ENCODE peak calls at places on chromosomes 4 and X, in six cellular contexts. L is GM23338, O is keratinocyte, C is SK-N-SH, E is OCI-LY7, U is Karpas-422. Q is an unnamed sample.
A peak's percentile ranks its signal among the peaks of the same experiment; 100 is the strongest.

GRCh38 chr4:110586137-110586850 is 36.6 kb downstream of the PITX2 start:
- DNase-seq in E (peak; percentile 37), L (peak; percentile 79), O (no peak), C (peak; percentile 37), U (peak; percentile 67), Q (no peak)

GRCh38 chr4:8261851-8262535 is 7.6 kb upstream of the HTRA3 start:
- DNase-seq in C (no peak), U (no peak), O (no peak), E (no peak), L (no peak), Q (no peak)

GRCh38 chr4:107888237-107888636 is 43.1 kb upstream of the CYP2U1 start:
- DNase-seq in C (no peak), L (peak; percentile 34), E (peak; percentile 42), O (no peak), U (peak; percentile 39), Q (no peak)

GRCh38 chr4:47647544-47647943 is 162.5 kb downstream of the ATP10D start:
- DNase-seq in E (no peak), C (no peak), O (no peak), L (no peak), U (no peak), Q (no peak)

GRCh38 chrX:13473666-13474516 is 95.5 kb upstream of the EGFL6 start:
- DNase-seq in E (peak; percentile 22), L (no peak), O (no peak), C (no peak), U (no peak), Q (no peak)

GRCh38 chr4:83504544-83504943 is 19.6 kb upstream of the ABRAXAS1 start:
- DNase-seq in C (no peak), E (no peak), L (no peak), U (no peak), O (no peak), Q (no peak)

GRCh38 chr4:168924648-168925047 is 85.4 kb downstream of the CBR4 start:
- DNase-seq in O (no peak), L (no peak), U (no peak), C (peak; percentile 33), E (no peak), Q (no peak)

GRCh38 chr4:45831692-45832091 is 292.2 kb downstream of the GABRG1 start:
- DNase-seq in E (no peak), L (no peak), U (no peak), O (no peak), C (no peak), Q (no peak)

GRCh38 chr4:65535128-65535527 is 135.2 kb downstream of the EPHA5 start:
- DNase-seq in L (peak; percentile 18), O (no peak), E (no peak), U (no peak), C (no peak), Q (no peak)

GRCh38 chr4:176193126-176193525 is 2.3 kb downstream of the SPATA4 start:
- DNase-seq in C (no peak), L (no peak), E (no peak), O (no peak), U (no peak), Q (no peak)

GRCh38 chr4:79207281-79207680 is 118.6 kb downstream of the NAA11 start:
- DNase-seq in E (no peak), C (no peak), O (no peak), L (no peak), U (no peak), Q (no peak)

GRCh38 chr4:67762091-67762490 is 7.9 kb upstream of the GNRHR start:
- DNase-seq in C (no peak), U (no peak), L (no peak), E (no peak), O (no peak), Q (no peak)

GRCh38 chrX:119417842-119418241 is 18.7 kb downstream of the SLC25A43 start:
- DNase-seq in C (no peak), L (no peak), E (peak; percentile 36), O (no peak), U (peak; percentile 48), Q (no peak)

GRCh38 chrX:21740329-21741274 is 17.3 kb downstream of the SMPX start:
- DNase-seq in O (no peak), E (no peak), U (no peak), C (no peak), L (no peak), Q (no peak)

GRCh38 chrX:10111364-10112148 is 45.2 kb upstream of the CLCN4 start:
- DNase-seq in C (no peak), O (no peak), U (no peak), E (peak; percentile 89), L (no peak), Q (no peak)

GRCh38 chrX:153884136-153885076 is 1.6 kb downstream of the L1CAM start:
- DNase-seq in C (no peak), O (no peak), E (no peak), U (peak; percentile 60), L (peak; percentile 46), Q (peak; percentile 70)

GRCh38 chrX:26442340-26442739 is 226.4 kb downstream of the MAGEB5 start:
- DNase-seq in E (no peak), C (peak; percentile 0), U (peak; percentile 57), L (peak; percentile 43), O (no peak), Q (no peak)

DNA sequence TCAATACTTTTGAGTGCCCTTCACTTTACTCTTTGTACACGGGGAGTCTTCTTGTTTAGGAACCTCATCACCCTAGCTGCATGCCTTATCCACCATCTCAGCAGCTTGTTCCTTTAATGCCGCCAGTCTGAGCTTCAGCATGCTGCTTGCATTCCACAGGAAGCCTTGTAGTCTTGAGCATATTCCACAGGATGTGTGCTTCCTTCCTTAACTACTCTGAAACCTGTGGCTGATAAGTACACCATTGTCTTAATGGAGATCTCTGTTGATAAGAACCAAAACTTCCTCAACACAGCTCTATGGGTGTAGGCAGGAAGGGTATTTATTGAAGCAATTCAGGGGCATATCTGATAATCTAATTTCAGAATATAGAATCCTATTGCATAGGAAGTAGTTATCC is 24.4 kb upstream of the CCNI start:
- DNase-seq in L (no peak), C (no peak), U (no peak), O (no peak), E (no peak), Q (peak; percentile 52)
- H2AFZ ChIP-seq in L (peak overlapping the region; percentile 13), C (no peak overlapping the region), U (no peak overlapping the region), O (peak overlapping the region; percentile 2), E (no peak overlapping the region), Q (no peak overlapping the region)

GRCh38 chr4:51840791-51841190 is 2.2 kb upstream of the DCUN1D4 start:
- DNase-seq in C (no peak), O (no peak), E (no peak), U (no peak), L (no peak), Q (no peak)

GRCh38 chr4:51835079-51835478 is 7.9 kb upstream of the DCUN1D4 start:
- DNase-seq in L (no peak), U (no peak), E (no peak), C (no peak), O (no peak), Q (no peak)

GRCh38 chr4:51831133-51831532 is 11.8 kb upstream of the DCUN1D4 start:
- DNase-seq in O (no peak), L (peak; percentile 83), C (peak; percentile 36), E (peak; percentile 62), U (peak; percentile 87), Q (no peak)

GRCh38 chr4:51835854-51836253 is 7.1 kb upstream of the DCUN1D4 start:
- DNase-seq in L (no peak), E (no peak), O (no peak), C (peak; percentile 62), U (no peak), Q (no peak)

GRCh38 chr4:51836531-51836930 is 6.4 kb upstream of the DCUN1D4 start:
- DNase-seq in C (peak; percentile 34), L (no peak), E (no peak), U (no peak), O (no peak), Q (no peak)
- H2AFZ ChIP-seq in C (peak overlapping the region; percentile 69), L (peak overlapping the region; percentile 63), E (no peak overlapping the region), U (no peak overlapping the region), O (no peak overlapping the region), Q (no peak overlapping the region)

DNA sequence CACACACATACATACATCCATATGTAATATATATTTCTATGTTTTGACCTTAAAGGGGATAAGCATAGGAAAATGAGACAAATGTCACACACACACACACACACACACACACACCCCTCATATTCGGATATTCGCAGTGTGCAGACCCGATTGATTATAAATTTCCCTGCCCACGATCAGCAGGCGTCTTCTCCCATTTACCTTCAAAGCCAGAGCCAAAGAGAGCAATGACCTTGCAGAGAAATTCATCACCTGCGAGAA is 485 bp downstream of the GPRIN3 start:
- DNase-seq in L (no peak), E (no peak), C (no peak), O (no peak), U (no peak), Q (no peak)
- H2AFZ ChIP-seq in L (peak overlapping the region; percentile 99), E (peak overlapping the region; percentile 56), C (peak overlapping the region; percentile 86), O (peak overlapping the region; percentile 31), U (no peak overlapping the region), Q (peak overlapping the region; percentile 74)

DNA sequence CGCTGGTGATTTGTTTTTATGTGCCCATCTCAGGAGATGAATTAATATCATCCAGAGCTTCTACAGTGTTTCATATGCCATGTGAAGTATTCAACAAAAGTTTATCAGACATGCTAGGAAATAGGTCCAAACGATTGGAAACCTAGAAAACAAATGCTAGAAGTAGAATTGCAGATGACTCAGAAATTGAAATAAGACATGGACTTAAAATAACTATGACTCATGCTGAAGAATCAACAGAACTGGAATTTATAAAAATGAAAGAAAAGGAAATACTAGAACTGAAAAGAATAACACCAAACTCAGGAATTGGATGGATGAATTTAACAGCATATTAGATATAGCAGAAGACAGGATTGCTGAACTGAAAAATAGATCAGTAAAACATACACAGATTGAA is 172.7 kb upstream of the GIMD1 start:
- DNase-seq in O (no peak), E (no peak), L (no peak), U (no peak), C (no peak), Q (no peak)
- H2AFZ ChIP-seq in O (no peak overlapping the region), E (no peak overlapping the region), L (no peak overlapping the region), U (no peak overlapping the region), C (peak overlapping the region; percentile 37), Q (no peak overlapping the region)

DNA sequence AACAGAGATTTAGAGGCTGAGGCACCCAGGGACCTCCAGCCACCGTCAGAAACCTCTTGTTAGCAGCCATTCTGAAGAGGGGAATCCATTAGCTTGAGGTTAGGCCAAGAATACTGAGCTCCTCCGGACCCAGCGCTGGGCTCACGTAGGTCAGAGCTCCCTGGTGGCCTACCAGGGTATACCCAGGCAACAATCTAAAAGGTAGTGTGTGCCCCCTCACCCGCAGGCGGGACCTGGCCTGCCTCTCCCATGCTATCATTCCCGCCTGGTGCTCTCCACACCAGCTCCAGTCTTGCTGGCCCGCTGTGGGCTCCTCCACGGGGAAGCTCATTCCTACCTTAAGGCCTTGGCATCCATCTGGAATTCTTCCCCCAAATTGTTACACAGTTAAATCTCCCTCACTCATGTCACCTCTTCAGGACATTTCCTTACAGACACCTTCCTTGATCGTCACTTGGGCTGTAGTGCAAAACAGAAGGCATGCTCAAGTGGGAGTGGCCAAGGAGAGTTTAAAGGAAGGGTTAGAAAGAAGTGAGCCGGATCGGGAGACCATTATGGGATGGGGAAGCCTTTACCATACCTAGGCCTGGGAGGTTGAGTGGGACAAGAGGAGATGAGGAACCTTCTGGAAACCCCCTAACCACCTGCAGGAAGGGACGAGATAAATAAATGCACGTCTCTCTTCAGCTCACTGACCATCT is 102.5 kb downstream of the UCHL1 start:
- DNase-seq in O (no peak), U (no peak), C (peak; percentile 71), E (no peak), L (peak; percentile 85), Q (no peak)
- H2AFZ ChIP-seq in O (no peak overlapping the region), U (no peak overlapping the region), C (peak overlapping the region; percentile 41), E (no peak overlapping the region), L (peak overlapping the region; percentile 80), Q (no peak overlapping the region)

GRCh38 chrX:97538745-97539144 is 655.0 kb downstream of the RPA4 start:
- DNase-seq in E (no peak), O (no peak), L (no peak), C (no peak), U (no peak), Q (no peak)
- H2AFZ ChIP-seq in E (no peak overlapping the region), O (no peak overlapping the region), L (no peak overlapping the region), C (no peak overlapping the region), U (no peak overlapping the region), Q (no peak overlapping the region)

GRCh38 chr4:185513489-185514181 is 21.7 kb downstream of the PDLIM3 start:
- DNase-seq in L (no peak), O (no peak), C (no peak), E (no peak), U (no peak), Q (no peak)
- H2AFZ ChIP-seq in L (no peak overlapping the region), O (no peak overlapping the region), C (no peak overlapping the region), E (no peak overlapping the region), U (no peak overlapping the region), Q (no peak overlapping the region)

Q was measured in PC-9.